ENCODE peak calls at places on chromosome 13, in five cellular contexts. Q, W, A, J and X are unnamed samples.

GRCh38 chr13:38530492-38530891 is 156.4 kb upstream of the FREM2 start:
- DNase-seq in Q (no peak), W (no peak), A (no peak), J (no peak), X (no peak)

GRCh38 chr13:45950343-45950995 is 98.9 kb upstream of the SIAH3 start:
- DNase-seq in Q (no peak), W (no peak), A (no peak), J (no peak), X (no peak)

GRCh38 chr13:101323601-101324000 is 92.7 kb downstream of the NALCN start:
- DNase-seq in Q (no peak), W (no peak), A (no peak), J (no peak), X (no peak)

GRCh38 chr13:76725211-76725610 is 161.0 kb downstream of the KCTD12 start:
- DNase-seq in Q (no peak), W (no peak), A (no peak), J (no peak), X (no peak)

GRCh38 chr13:98066636-98067035 is 76.3 kb upstream of the FARP1 start:
- DNase-seq in Q (no peak), W (no peak), A (no peak), J (no peak), X (no peak)

GRCh38 chr13:103539265-103539664 is 473.0 kb upstream of the SLC10A2 start:
- DNase-seq in Q (no peak), W (no peak), A (no peak), J (no peak), X (no peak)

GRCh38 chr13:95156208-95156607 is 145.0 kb downstream of the ABCC4 start:
- DNase-seq in Q (no peak), W (no peak), A (no peak), J (no peak), X (no peak)

GRCh38 chr13:29917573-29918091 is 67.2 kb upstream of the UBL3 start:
- DNase-seq in Q (no peak), W (no peak), A (no peak), J (no peak), X (no peak)

GRCh38 chr13:102580552-102581169 is 16.1 kb upstream of the TPP2 start:
- DNase-seq in Q (peak), W (no peak), A (no peak), J (no peak), X (peak)

GRCh38 chr13:89923731-89924130 is 1423.8 kb upstream of the MIR17HG start:
- DNase-seq in Q (no peak), W (no peak), A (no peak), J (no peak), X (no peak)

GRCh38 chr13:46172531-46172991 is 9.4 kb downstream of the LCP1 start:
- DNase-seq in Q (peak), W (no peak), A (peak), J (peak), X (peak)

GRCh38 chr13:94595006-94595942 is 678 bp downstream of the TGDS start:
- DNase-seq in Q (no peak), W (no peak), A (peak), J (peak), X (no peak)

GRCh38 chr13:85631801-85632200 is 167.4 kb downstream of the SLITRK6 start:
- DNase-seq in Q (no peak), W (no peak), A (no peak), J (no peak), X (no peak)

GRCh38 chr13:95833713-95834112 is 156.8 kb downstream of the DNAJC3 start:
- DNase-seq in Q (no peak), W (no peak), A (no peak), J (no peak), X (no peak)

GRCh38 chr13:93230466-93230865 is 3.9 kb downstream of the GPC6 start:
- DNase-seq in Q (no peak), W (no peak), A (no peak), J (no peak), X (no peak)

GRCh38 chr13:106063591-106064308 is 471.7 kb downstream of the EFNB2 start:
- DNase-seq in Q (no peak), W (no peak), A (no peak), J (no peak), X (no peak)

GRCh38 chr13:27960362-27961226 is 8.5 kb downstream of the CDX2 start:
- DNase-seq in Q (no peak), W (no peak), A (no peak), J (no peak), X (no peak)